ENCODE peak calls at places on chromosome 2, in six cellular contexts. E, L, J, G, R and D are unnamed samples.
A peak's percentile ranks its signal among the peaks of the same experiment; 100 is the strongest.

GRCh38 chr2:226796012-226796839 is 3.4 kb downstream of the IRS1 start:
- DNase-seq in E (no peak), L (no peak), J (no peak), G (peak; percentile 27), R (no peak), D (peak; percentile 21)

GRCh38 chr2:154960802-154961583 is 262.5 kb downstream of the KCNJ3 start:
- DNase-seq in E (no peak), L (no peak), J (no peak), G (no peak), R (no peak), D (no peak)

GRCh38 chr2:73979021-73979420 is 5.7 kb upstream of the TET3 start:
- DNase-seq in E (no peak), L (no peak), J (no peak), G (no peak), R (no peak), D (no peak)

GRCh38 chr2:110104025-110104771 is 11.4 kb downstream of the MALL start:
- DNase-seq in E (peak; percentile 81), L (no peak), J (peak; percentile 84), G (no peak), R (no peak), D (no peak)

GRCh38 chr2:175097297-175097696 is 70.7 kb downstream of the ATF2 start:
- DNase-seq in E (no peak), L (no peak), J (no peak), G (peak; percentile 76), R (peak; percentile 50), D (no peak)

GRCh38 chr2:223643310-223643709 is 41.1 kb upstream of the SCG2 start:
- DNase-seq in E (no peak), L (no peak), J (no peak), G (no peak), R (no peak), D (no peak)

GRCh38 chr2:37306024-37306423 is 18.6 kb downstream of the PRKD3 start:
- DNase-seq in E (no peak), L (no peak), J (no peak), G (no peak), R (no peak), D (no peak)

GRCh38 chr2:230899786-230900185 is 25.3 kb downstream of the GPR55 start:
- DNase-seq in E (no peak), L (no peak), J (no peak), G (no peak), R (no peak), D (no peak)

GRCh38 chr2:120941571-120941970 is 205.9 kb downstream of the GLI2 start:
- DNase-seq in E (no peak), L (no peak), J (no peak), G (no peak), R (no peak), D (no peak)

GRCh38 chr2:152548996-152549395 is 168.3 kb downstream of the PRPF40A start:
- DNase-seq in E (no peak), L (peak; percentile 52), J (no peak), G (peak; percentile 32), R (peak; percentile 35), D (no peak)

GRCh38 chr2:158953926-158954763 is 14.3 kb upstream of the TANC1 start:
- DNase-seq in E (peak; percentile 92), L (peak; percentile 95), J (peak; percentile 81), G (peak; percentile 86), R (peak; percentile 98), D (peak; percentile 21)

GRCh38 chr2:12487253-12488004 is 229.3 kb upstream of the TRIB2 start:
- DNase-seq in E (no peak), L (no peak), J (no peak), G (no peak), R (no peak), D (no peak)

GRCh38 chr2:225122582-225123486 is 80.6 kb upstream of the DOCK10 start:
- DNase-seq in E (no peak), L (peak; percentile 37), J (no peak), G (peak; percentile 38), R (peak; percentile 63), D (no peak)

GRCh38 chr2:128435576-128436497 is 117.2 kb upstream of the HS6ST1 start:
- DNase-seq in E (peak; percentile 68), L (no peak), J (no peak), G (no peak), R (no peak), D (no peak)